ENCODE peak calls at places on chromosome 10, in eight cellular contexts. One of them, this sample, is unnamed. For H3K4me1, the result is how much of the 10 kb centered on the place peaks cover.

GRCh38 chr10:103757531-103758293 is 97.7 kb downstream of the SH3PXD2A start:
- DNase-seq in IMR-90: peak
- DNase-seq in body of pancreas: no peak
- DNase-seq in heart left ventricle: peak
- DNase-seq in sigmoid colon: peak
- DNase-seq in A549: peak
- DNase-seq in right lobe of liver: no peak
- DNase-seq in breast epithelium: no peak
- DNase-seq in this sample: peak

GRCh38 chr10:126186746-126187145 is 201.5 kb downstream of the ADAM12 start:
- DNase-seq in IMR-90: peak
- DNase-seq in sigmoid colon: no peak
- DNase-seq in A549: peak
- DNase-seq in breast epithelium: no peak
- DNase-seq in body of pancreas: no peak
- DNase-seq in heart left ventricle: no peak
- DNase-seq in right lobe of liver: no peak
- DNase-seq in this sample: no peak

GRCh38 chr10:79435271-79436065 is 10.0 kb downstream of the ZCCHC24 start:
- DNase-seq in sigmoid colon: peak
- DNase-seq in IMR-90: peak
- DNase-seq in breast epithelium: no peak
- DNase-seq in body of pancreas: no peak
- DNase-seq in right lobe of liver: no peak
- DNase-seq in A549: no peak
- DNase-seq in heart left ventricle: no peak
- DNase-seq in this sample: no peak

GRCh38 chr10:8306685-8307364 is 252.3 kb downstream of the GATA3 start:
- DNase-seq in body of pancreas: no peak
- DNase-seq in A549: no peak
- DNase-seq in heart left ventricle: no peak
- DNase-seq in sigmoid colon: no peak
- DNase-seq in breast epithelium: no peak
- DNase-seq in right lobe of liver: no peak
- DNase-seq in IMR-90: no peak
- DNase-seq in this sample: no peak

GRCh38 chr10:28587270-28587969 is 54.5 kb downstream of the WAC start:
- DNase-seq in heart left ventricle: no peak
- DNase-seq in breast epithelium: no peak
- DNase-seq in sigmoid colon: no peak
- DNase-seq in IMR-90: peak
- DNase-seq in A549: no peak
- DNase-seq in right lobe of liver: no peak
- DNase-seq in body of pancreas: no peak
- DNase-seq in this sample: no peak

GRCh38 chr10:91418417-91418816 is 8.3 kb downstream of the HECTD2 start:
- DNase-seq in breast epithelium: no peak
- DNase-seq in body of pancreas: no peak
- DNase-seq in heart left ventricle: no peak
- DNase-seq in sigmoid colon: no peak
- DNase-seq in IMR-90: no peak
- DNase-seq in A549: no peak
- DNase-seq in right lobe of liver: no peak
- DNase-seq in this sample: no peak

GRCh38 chr10:77631241-77631640 is 6.4 kb downstream of the KCNMA1 start:
- DNase-seq in IMR-90: no peak
- DNase-seq in A549: no peak
- DNase-seq in right lobe of liver: peak
- DNase-seq in sigmoid colon: no peak
- DNase-seq in heart left ventricle: no peak
- DNase-seq in breast epithelium: no peak
- DNase-seq in body of pancreas: no peak
- DNase-seq in this sample: no peak

GRCh38 chr10:107545717-107546116 is 381.2 kb upstream of the SORCS1 start:
- DNase-seq in A549: no peak
- DNase-seq in breast epithelium: no peak
- DNase-seq in heart left ventricle: no peak
- DNase-seq in sigmoid colon: no peak
- DNase-seq in body of pancreas: no peak
- DNase-seq in right lobe of liver: no peak
- DNase-seq in IMR-90: no peak
- DNase-seq in this sample: no peak

GRCh38 chr10:79442171-79443040 is 3.0 kb downstream of the ZCCHC24 start:
- DNase-seq in body of pancreas: no peak
- DNase-seq in heart left ventricle: no peak
- DNase-seq in IMR-90: no peak
- DNase-seq in A549: no peak
- DNase-seq in breast epithelium: no peak
- DNase-seq in right lobe of liver: peak
- DNase-seq in sigmoid colon: no peak
- DNase-seq in this sample: no peak

GRCh38 chr10:42111076-42111475 is 527.3 kb downstream of the ZNF33B start:
- DNase-seq in breast epithelium: no peak
- DNase-seq in body of pancreas: no peak
- DNase-seq in IMR-90: no peak
- DNase-seq in right lobe of liver: no peak
- DNase-seq in heart left ventricle: peak
- DNase-seq in A549: no peak
- DNase-seq in sigmoid colon: no peak
- DNase-seq in this sample: no peak

GRCh38 chr10:103708627-103709288 is 146.6 kb downstream of the SH3PXD2A start:
- DNase-seq in IMR-90: no peak
- DNase-seq in heart left ventricle: peak
- DNase-seq in A549: no peak
- DNase-seq in right lobe of liver: no peak
- DNase-seq in body of pancreas: no peak
- DNase-seq in breast epithelium: no peak
- DNase-seq in sigmoid colon: no peak
- DNase-seq in this sample: no peak

GRCh38 chr10:87850742-87851205 is 12.6 kb downstream of the KLLN start:
- DNase-seq in IMR-90: peak
- DNase-seq in right lobe of liver: peak
- DNase-seq in heart left ventricle: no peak
- DNase-seq in body of pancreas: peak
- DNase-seq in breast epithelium: no peak
- DNase-seq in sigmoid colon: peak
- DNase-seq in A549: peak
- DNase-seq in this sample: peak

GRCh38 chr10:104559935-104560334 is 81.2 kb upstream of the SORCS3 start:
- DNase-seq in A549: no peak
- DNase-seq in sigmoid colon: peak
- DNase-seq in IMR-90: no peak
- DNase-seq in heart left ventricle: no peak
- DNase-seq in breast epithelium: no peak
- DNase-seq in body of pancreas: no peak
- DNase-seq in right lobe of liver: no peak
- DNase-seq in this sample: no peak

GRCh38 chr10:69677914-69678654 is 48.0 kb downstream of the FAM241B start:
- DNase-seq in IMR-90: no peak
- DNase-seq in heart left ventricle: no peak
- DNase-seq in right lobe of liver: no peak
- DNase-seq in sigmoid colon: no peak
- DNase-seq in breast epithelium: no peak
- DNase-seq in body of pancreas: no peak
- DNase-seq in A549: no peak
- DNase-seq in this sample: no peak

GRCh38 chr10:26215923-26216576 is 524 bp upstream of the GAD2 start:
- DNase-seq in heart left ventricle: no peak
- DNase-seq in breast epithelium: no peak
- DNase-seq in A549: no peak
- DNase-seq in sigmoid colon: no peak
- DNase-seq in IMR-90: no peak
- DNase-seq in body of pancreas: peak
- DNase-seq in right lobe of liver: no peak
- DNase-seq in this sample: no peak

GRCh38 chr10:133420028-133420427 is 4.4 kb downstream of the SPRN start:
- DNase-seq in IMR-90: no peak
- DNase-seq in body of pancreas: no peak
- DNase-seq in A549: no peak
- DNase-seq in heart left ventricle: no peak
- DNase-seq in sigmoid colon: no peak
- DNase-seq in breast epithelium: no peak
- DNase-seq in right lobe of liver: no peak
- DNase-seq in this sample: peak
- TF ChIP-seq POLR2A in IMR-90: no peak
- TF ChIP-seq POLR2A in body of pancreas: no peak
- TF ChIP-seq POLR2A in A549: no peak
- TF ChIP-seq POLR2A in heart left ventricle: no peak
- TF ChIP-seq POLR2A in sigmoid colon: no peak
- TF ChIP-seq POLR2A in breast epithelium: no peak
- TF ChIP-seq POLR2A in right lobe of liver: no peak
- TF ChIP-seq POLR2A in this sample: no peak

GRCh38 chr10:45470098-45471012 is 96.3 kb downstream of the ALOX5 start:
- DNase-seq in right lobe of liver: peak
- DNase-seq in A549: no peak
- DNase-seq in breast epithelium: no peak
- DNase-seq in sigmoid colon: no peak
- DNase-seq in heart left ventricle: no peak
- DNase-seq in IMR-90: peak
- DNase-seq in body of pancreas: no peak
- DNase-seq in this sample: peak

GRCh38 chr10:45463244-45464116 is 89.5 kb downstream of the ALOX5 start:
- DNase-seq in breast epithelium: no peak
- DNase-seq in body of pancreas: no peak
- DNase-seq in sigmoid colon: no peak
- DNase-seq in heart left ventricle: no peak
- DNase-seq in IMR-90: peak
- DNase-seq in right lobe of liver: no peak
- DNase-seq in A549: no peak
- DNase-seq in this sample: no peak

GRCh38 chr10:45464958-45465567 is 91.0 kb downstream of the ALOX5 start:
- DNase-seq in A549: peak
- DNase-seq in body of pancreas: peak
- DNase-seq in right lobe of liver: peak
- DNase-seq in IMR-90: peak
- DNase-seq in heart left ventricle: peak
- DNase-seq in sigmoid colon: no peak
- DNase-seq in breast epithelium: peak
- DNase-seq in this sample: peak

GRCh38 chr10:45468110-45468509 is 94.1 kb downstream of the ALOX5 start:
- DNase-seq in IMR-90: no peak
- DNase-seq in A549: no peak
- DNase-seq in right lobe of liver: no peak
- DNase-seq in sigmoid colon: no peak
- DNase-seq in body of pancreas: no peak
- DNase-seq in breast epithelium: no peak
- DNase-seq in heart left ventricle: no peak
- DNase-seq in this sample: no peak

GRCh38 chr10:45466784-45467183 is 92.8 kb downstream of the ALOX5 start:
- DNase-seq in IMR-90: no peak
- DNase-seq in heart left ventricle: no peak
- DNase-seq in A549: no peak
- DNase-seq in sigmoid colon: no peak
- DNase-seq in right lobe of liver: no peak
- DNase-seq in body of pancreas: no peak
- DNase-seq in breast epithelium: no peak
- DNase-seq in this sample: no peak
- H3K4me1 ChIP-seq in IMR-90: under half
- H3K4me1 ChIP-seq in heart left ventricle: under half
- H3K4me1 ChIP-seq in A549: under half
- H3K4me1 ChIP-seq in sigmoid colon: under half
- H3K4me1 ChIP-seq in right lobe of liver: under half
- H3K4me1 ChIP-seq in body of pancreas: under half
- H3K4me1 ChIP-seq in breast epithelium: under half
- H3K4me1 ChIP-seq in this sample: under half

GRCh38 chr10:130110236-130111114 is at the start of gene C10orf143:
- DNase-seq in A549: peak
- DNase-seq in IMR-90: peak
- DNase-seq in sigmoid colon: peak
- DNase-seq in breast epithelium: peak
- DNase-seq in heart left ventricle: peak
- DNase-seq in body of pancreas: peak
- DNase-seq in right lobe of liver: peak
- DNase-seq in this sample: peak
- TF ChIP-seq POLR2A in A549: peak
- TF ChIP-seq POLR2A in IMR-90: peak
- TF ChIP-seq POLR2A in sigmoid colon: peak
- TF ChIP-seq POLR2A in breast epithelium: peak
- TF ChIP-seq POLR2A in heart left ventricle: peak
- TF ChIP-seq POLR2A in body of pancreas: peak
- TF ChIP-seq POLR2A in right lobe of liver: peak
- TF ChIP-seq POLR2A in this sample: peak

DNA sequence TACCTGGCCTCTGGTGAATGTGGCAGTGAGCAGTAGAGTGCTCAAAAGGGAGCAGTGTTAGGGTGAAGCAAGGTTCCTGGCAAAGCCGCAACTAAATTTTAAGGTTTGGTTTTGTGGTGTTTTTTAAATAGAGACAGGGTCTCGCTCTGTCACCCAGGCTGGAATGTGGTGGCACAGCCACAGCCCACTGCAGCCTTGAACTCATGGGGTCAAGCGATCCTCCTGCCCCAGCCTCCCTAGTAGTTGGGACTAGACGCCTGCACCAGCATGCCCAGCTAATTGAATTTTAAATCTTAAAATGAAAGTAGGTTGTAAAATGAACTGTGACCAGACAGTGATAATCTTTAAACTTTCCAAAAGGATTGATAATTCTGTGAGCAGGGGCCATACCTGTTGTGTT is 130.4 kb downstream of the CCNY start:
- DNase-seq in body of pancreas: no peak
- DNase-seq in sigmoid colon: no peak
- DNase-seq in heart left ventricle: no peak
- DNase-seq in A549: no peak
- DNase-seq in right lobe of liver: no peak
- DNase-seq in IMR-90: no peak
- DNase-seq in breast epithelium: no peak
- DNase-seq in this sample: no peak
- H3K4me1 ChIP-seq in body of pancreas: half or more
- H3K4me1 ChIP-seq in sigmoid colon: under half
- H3K4me1 ChIP-seq in heart left ventricle: half or more
- H3K4me1 ChIP-seq in A549: under half
- H3K4me1 ChIP-seq in right lobe of liver: under half
- H3K4me1 ChIP-seq in IMR-90: under half
- H3K4me1 ChIP-seq in breast epithelium: under half
- H3K4me1 ChIP-seq in this sample: under half

DNA sequence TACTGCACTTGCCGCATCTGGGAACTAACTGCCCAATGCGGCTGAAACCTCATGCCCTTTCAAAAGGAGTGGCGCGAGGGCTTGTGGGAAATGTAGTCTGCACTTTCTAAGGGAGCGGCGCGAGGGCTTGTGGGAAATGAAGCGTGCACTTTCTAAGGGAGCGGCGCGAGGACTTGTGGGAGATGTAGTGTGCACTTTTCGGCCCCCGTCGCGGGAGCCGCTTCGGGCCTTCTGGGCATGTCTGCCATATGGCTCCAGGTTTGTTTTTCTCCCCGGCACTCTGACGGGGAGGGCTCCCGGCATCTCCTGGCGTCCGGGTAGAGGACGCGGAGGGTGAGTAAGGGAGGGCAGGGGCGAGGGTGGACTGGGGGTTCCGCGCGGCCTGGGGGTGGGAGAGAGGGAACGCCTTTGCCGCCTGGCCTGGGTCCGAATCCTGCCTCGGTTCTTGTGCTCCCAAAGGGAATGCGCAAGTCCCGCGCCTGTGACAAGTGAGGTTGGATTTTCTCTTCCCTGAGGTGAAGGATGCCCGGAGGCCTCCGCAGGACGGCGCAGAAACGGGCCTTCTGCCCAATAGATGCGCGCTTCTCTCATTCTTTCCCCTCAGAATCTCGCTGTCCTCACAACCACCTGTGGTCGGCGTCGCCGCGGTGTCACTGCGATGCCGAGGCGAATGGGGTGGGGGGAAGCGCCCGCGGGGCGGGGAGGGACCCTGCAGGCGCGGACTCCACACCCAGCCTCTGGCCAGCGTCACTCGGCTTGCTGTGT is at the start of gene ZNF37A:
- DNase-seq in heart left ventricle: peak
- DNase-seq in body of pancreas: peak
- DNase-seq in breast epithelium: peak
- DNase-seq in sigmoid colon: peak
- DNase-seq in right lobe of liver: peak
- DNase-seq in A549: peak
- DNase-seq in IMR-90: peak
- DNase-seq in this sample: peak
- TF ChIP-seq POLR2A in heart left ventricle: no peak
- TF ChIP-seq POLR2A in body of pancreas: peak
- TF ChIP-seq POLR2A in breast epithelium: no peak
- TF ChIP-seq POLR2A in sigmoid colon: no peak
- TF ChIP-seq POLR2A in right lobe of liver: peak
- TF ChIP-seq POLR2A in A549: peak
- TF ChIP-seq POLR2A in IMR-90: peak
- TF ChIP-seq POLR2A in this sample: peak

This sample was measured in prostate gland.